ENCODE peak calls at places on chromosomes 4 and X, in nine cellular contexts. One of them, this sample, is unnamed.

GRCh38 chr4:17276821-17277220 is 235.1 kb downstream of the QDPR start:
- DNase-seq in activated naive CD4-positive, alpha-beta T cell: no peak
- DNase-seq in stimulated activated CD8-positive, alpha-beta memory T cell treated with anti-CD3 and anti-CD28 coated beads, Interleukin-4, amount 100 ng/mL, for 24 hours: no peak
- DNase-seq in endothelial cell: no peak
- DNase-seq in GM20000: no peak
- DNase-seq in GM13977: no peak
- DNase-seq in substantia nigra: no peak
- DNase-seq in smooth muscle cell of the brain vasculature: no peak
- DNase-seq in foreskin keratinocyte: no peak
- DNase-seq in this sample: peak; percentile 53

GRCh38 chr4:166144607-166145006 is 271.6 kb downstream of the TLL1 start:
- DNase-seq in activated naive CD4-positive, alpha-beta T cell: no peak
- DNase-seq in stimulated activated CD8-positive, alpha-beta memory T cell treated with anti-CD3 and anti-CD28 coated beads, Interleukin-4, amount 100 ng/mL, for 24 hours: no peak
- DNase-seq in endothelial cell: no peak
- DNase-seq in GM20000: no peak
- DNase-seq in GM13977: no peak
- DNase-seq in substantia nigra: no peak
- DNase-seq in smooth muscle cell of the brain vasculature: no peak
- DNase-seq in foreskin keratinocyte: no peak
- DNase-seq in this sample: no peak

GRCh38 chr4:35300996-35301774 is 943.1 kb downstream of the ARAP2 start:
- DNase-seq in activated naive CD4-positive, alpha-beta T cell: no peak
- DNase-seq in stimulated activated CD8-positive, alpha-beta memory T cell treated with anti-CD3 and anti-CD28 coated beads, Interleukin-4, amount 100 ng/mL, for 24 hours: no peak
- DNase-seq in endothelial cell: peak; percentile 4
- DNase-seq in GM20000: no peak
- DNase-seq in GM13977: no peak
- DNase-seq in substantia nigra: no peak
- DNase-seq in smooth muscle cell of the brain vasculature: no peak
- DNase-seq in foreskin keratinocyte: no peak
- DNase-seq in this sample: no peak

GRCh38 chr4:24032371-24032989 is 142.6 kb upstream of the PPARGC1A start:
- DNase-seq in activated naive CD4-positive, alpha-beta T cell: no peak
- DNase-seq in stimulated activated CD8-positive, alpha-beta memory T cell treated with anti-CD3 and anti-CD28 coated beads, Interleukin-4, amount 100 ng/mL, for 24 hours: no peak
- DNase-seq in endothelial cell: no peak
- DNase-seq in GM20000: peak; percentile 2
- DNase-seq in GM13977: peak; percentile 3
- DNase-seq in substantia nigra: no peak
- DNase-seq in smooth muscle cell of the brain vasculature: no peak
- DNase-seq in foreskin keratinocyte: no peak
- DNase-seq in this sample: no peak

GRCh38 chr4:97587912-97588311 is 555.4 kb downstream of the STPG2 start:
- DNase-seq in activated naive CD4-positive, alpha-beta T cell: no peak
- DNase-seq in stimulated activated CD8-positive, alpha-beta memory T cell treated with anti-CD3 and anti-CD28 coated beads, Interleukin-4, amount 100 ng/mL, for 24 hours: no peak
- DNase-seq in endothelial cell: no peak
- DNase-seq in GM20000: no peak
- DNase-seq in GM13977: no peak
- DNase-seq in substantia nigra: no peak
- DNase-seq in smooth muscle cell of the brain vasculature: no peak
- DNase-seq in foreskin keratinocyte: peak; percentile 47
- DNase-seq in this sample: peak; percentile 4

GRCh38 chr4:7850489-7850888 is 89.2 kb downstream of the AFAP1 start:
- DNase-seq in activated naive CD4-positive, alpha-beta T cell: no peak
- DNase-seq in stimulated activated CD8-positive, alpha-beta memory T cell treated with anti-CD3 and anti-CD28 coated beads, Interleukin-4, amount 100 ng/mL, for 24 hours: no peak
- DNase-seq in endothelial cell: no peak
- DNase-seq in GM20000: no peak
- DNase-seq in GM13977: no peak
- DNase-seq in substantia nigra: no peak
- DNase-seq in smooth muscle cell of the brain vasculature: no peak
- DNase-seq in foreskin keratinocyte: no peak
- DNase-seq in this sample: no peak

GRCh38 chr4:113878718-113879117 is 100.7 kb downstream of the ARSJ start:
- DNase-seq in activated naive CD4-positive, alpha-beta T cell: no peak
- DNase-seq in stimulated activated CD8-positive, alpha-beta memory T cell treated with anti-CD3 and anti-CD28 coated beads, Interleukin-4, amount 100 ng/mL, for 24 hours: no peak
- DNase-seq in endothelial cell: peak; percentile 69
- DNase-seq in GM20000: no peak
- DNase-seq in GM13977: no peak
- DNase-seq in substantia nigra: no peak
- DNase-seq in smooth muscle cell of the brain vasculature: peak; percentile 12
- DNase-seq in foreskin keratinocyte: peak; percentile 37
- DNase-seq in this sample: peak; percentile 75

GRCh38 chrX:72479324-72480274 is 93.0 kb downstream of the HDAC8 start:
- DNase-seq in activated naive CD4-positive, alpha-beta T cell: no peak
- DNase-seq in stimulated activated CD8-positive, alpha-beta memory T cell treated with anti-CD3 and anti-CD28 coated beads, Interleukin-4, amount 100 ng/mL, for 24 hours: no peak
- DNase-seq in endothelial cell: no peak
- DNase-seq in GM20000: no peak
- DNase-seq in GM13977: no peak
- DNase-seq in substantia nigra: no peak
- DNase-seq in smooth muscle cell of the brain vasculature: no peak
- DNase-seq in foreskin keratinocyte: no peak
- DNase-seq in this sample: no peak

GRCh38 chrX:25015486-25016360 is at the start of gene ARX:
- DNase-seq in activated naive CD4-positive, alpha-beta T cell: no peak
- DNase-seq in stimulated activated CD8-positive, alpha-beta memory T cell treated with anti-CD3 and anti-CD28 coated beads, Interleukin-4, amount 100 ng/mL, for 24 hours: no peak
- DNase-seq in endothelial cell: peak; percentile 67
- DNase-seq in GM20000: peak; percentile 82
- DNase-seq in GM13977: peak; percentile 78
- DNase-seq in substantia nigra: peak; percentile 6
- DNase-seq in smooth muscle cell of the brain vasculature: no peak
- DNase-seq in foreskin keratinocyte: no peak
- DNase-seq in this sample: peak; percentile 36

GRCh38 chr4:75786526-75786925 is 62.1 kb downstream of the USO1 start:
- DNase-seq in activated naive CD4-positive, alpha-beta T cell: no peak
- DNase-seq in stimulated activated CD8-positive, alpha-beta memory T cell treated with anti-CD3 and anti-CD28 coated beads, Interleukin-4, amount 100 ng/mL, for 24 hours: no peak
- DNase-seq in endothelial cell: no peak
- DNase-seq in GM20000: no peak
- DNase-seq in GM13977: no peak
- DNase-seq in substantia nigra: no peak
- DNase-seq in smooth muscle cell of the brain vasculature: no peak
- DNase-seq in foreskin keratinocyte: no peak
- DNase-seq in this sample: no peak

GRCh38 chr4:16532240-16532990 is 306.1 kb upstream of the TAPT1 start:
- DNase-seq in activated naive CD4-positive, alpha-beta T cell: no peak
- DNase-seq in stimulated activated CD8-positive, alpha-beta memory T cell treated with anti-CD3 and anti-CD28 coated beads, Interleukin-4, amount 100 ng/mL, for 24 hours: no peak
- DNase-seq in endothelial cell: no peak
- DNase-seq in GM20000: no peak
- DNase-seq in GM13977: no peak
- DNase-seq in substantia nigra: no peak
- DNase-seq in smooth muscle cell of the brain vasculature: no peak
- DNase-seq in foreskin keratinocyte: peak; percentile 13
- DNase-seq in this sample: peak; percentile 96

GRCh38 chrX:9835585-9836210 is 49.5 kb downstream of the SHROOM2 start:
- DNase-seq in activated naive CD4-positive, alpha-beta T cell: no peak
- DNase-seq in stimulated activated CD8-positive, alpha-beta memory T cell treated with anti-CD3 and anti-CD28 coated beads, Interleukin-4, amount 100 ng/mL, for 24 hours: no peak
- DNase-seq in endothelial cell: no peak
- DNase-seq in GM20000: no peak
- DNase-seq in GM13977: no peak
- DNase-seq in substantia nigra: no peak
- DNase-seq in smooth muscle cell of the brain vasculature: no peak
- DNase-seq in foreskin keratinocyte: no peak
- DNase-seq in this sample: no peak

GRCh38 chr4:185210102-185210981 is 944 bp downstream of the SNX25 start:
- DNase-seq in activated naive CD4-positive, alpha-beta T cell: no peak
- DNase-seq in stimulated activated CD8-positive, alpha-beta memory T cell treated with anti-CD3 and anti-CD28 coated beads, Interleukin-4, amount 100 ng/mL, for 24 hours: peak; percentile 23
- DNase-seq in endothelial cell: peak; percentile 62
- DNase-seq in GM20000: peak; percentile 38
- DNase-seq in GM13977: no peak
- DNase-seq in substantia nigra: peak; percentile 42
- DNase-seq in smooth muscle cell of the brain vasculature: no peak
- DNase-seq in foreskin keratinocyte: peak; percentile 18
- DNase-seq in this sample: peak; percentile 46

GRCh38 chr4:95510877-95511276 is 37.9 kb downstream of the UNC5C start:
- DNase-seq in activated naive CD4-positive, alpha-beta T cell: no peak
- DNase-seq in stimulated activated CD8-positive, alpha-beta memory T cell treated with anti-CD3 and anti-CD28 coated beads, Interleukin-4, amount 100 ng/mL, for 24 hours: no peak
- DNase-seq in endothelial cell: no peak
- DNase-seq in GM20000: no peak
- DNase-seq in GM13977: no peak
- DNase-seq in substantia nigra: no peak
- DNase-seq in smooth muscle cell of the brain vasculature: no peak
- DNase-seq in foreskin keratinocyte: no peak
- DNase-seq in this sample: no peak

GRCh38 chrX:46185923-46186810 is 359.1 kb downstream of the ZNF674 start:
- DNase-seq in activated naive CD4-positive, alpha-beta T cell: no peak
- DNase-seq in stimulated activated CD8-positive, alpha-beta memory T cell treated with anti-CD3 and anti-CD28 coated beads, Interleukin-4, amount 100 ng/mL, for 24 hours: no peak
- DNase-seq in endothelial cell: no peak
- DNase-seq in GM20000: no peak
- DNase-seq in GM13977: no peak
- DNase-seq in substantia nigra: no peak
- DNase-seq in smooth muscle cell of the brain vasculature: no peak
- DNase-seq in foreskin keratinocyte: peak; percentile 85
- DNase-seq in this sample: no peak

GRCh38 chrX:40152173-40152705 is 54.5 kb upstream of the BCOR start:
- DNase-seq in activated naive CD4-positive, alpha-beta T cell: no peak
- DNase-seq in stimulated activated CD8-positive, alpha-beta memory T cell treated with anti-CD3 and anti-CD28 coated beads, Interleukin-4, amount 100 ng/mL, for 24 hours: no peak
- DNase-seq in endothelial cell: peak; percentile 21
- DNase-seq in GM20000: peak; percentile 44
- DNase-seq in GM13977: peak; percentile 29
- DNase-seq in substantia nigra: no peak
- DNase-seq in smooth muscle cell of the brain vasculature: no peak
- DNase-seq in foreskin keratinocyte: no peak
- DNase-seq in this sample: no peak

GRCh38 chr4:3660086-3660927 is 105.9 kb upstream of the ADRA2C start:
- DNase-seq in activated naive CD4-positive, alpha-beta T cell: no peak
- DNase-seq in stimulated activated CD8-positive, alpha-beta memory T cell treated with anti-CD3 and anti-CD28 coated beads, Interleukin-4, amount 100 ng/mL, for 24 hours: no peak
- DNase-seq in endothelial cell: no peak
- DNase-seq in GM20000: no peak
- DNase-seq in GM13977: no peak
- DNase-seq in substantia nigra: peak; percentile 4
- DNase-seq in smooth muscle cell of the brain vasculature: no peak
- DNase-seq in foreskin keratinocyte: no peak
- DNase-seq in this sample: no peak

GRCh38 chr4:6885953-6886557 is 23.6 kb upstream of the TBC1D14 start:
- DNase-seq in activated naive CD4-positive, alpha-beta T cell: no peak
- DNase-seq in stimulated activated CD8-positive, alpha-beta memory T cell treated with anti-CD3 and anti-CD28 coated beads, Interleukin-4, amount 100 ng/mL, for 24 hours: no peak
- DNase-seq in endothelial cell: no peak
- DNase-seq in GM20000: no peak
- DNase-seq in GM13977: peak; percentile 52
- DNase-seq in substantia nigra: peak; percentile 35
- DNase-seq in smooth muscle cell of the brain vasculature: no peak
- DNase-seq in foreskin keratinocyte: no peak
- DNase-seq in this sample: peak; percentile 75

GRCh38 chrX:124045109-124045508 is 83.6 kb downstream of the STAG2 start:
- DNase-seq in activated naive CD4-positive, alpha-beta T cell: no peak
- DNase-seq in stimulated activated CD8-positive, alpha-beta memory T cell treated with anti-CD3 and anti-CD28 coated beads, Interleukin-4, amount 100 ng/mL, for 24 hours: no peak
- DNase-seq in endothelial cell: no peak
- DNase-seq in GM20000: no peak
- DNase-seq in GM13977: no peak
- DNase-seq in substantia nigra: no peak
- DNase-seq in smooth muscle cell of the brain vasculature: no peak
- DNase-seq in foreskin keratinocyte: no peak
- DNase-seq in this sample: no peak

GRCh38 chrX:112341598-112341997 is 259.0 kb upstream of the TRPC5 start:
- DNase-seq in activated naive CD4-positive, alpha-beta T cell: no peak
- DNase-seq in stimulated activated CD8-positive, alpha-beta memory T cell treated with anti-CD3 and anti-CD28 coated beads, Interleukin-4, amount 100 ng/mL, for 24 hours: no peak
- DNase-seq in endothelial cell: no peak
- DNase-seq in GM20000: no peak
- DNase-seq in GM13977: no peak
- DNase-seq in substantia nigra: no peak
- DNase-seq in smooth muscle cell of the brain vasculature: no peak
- DNase-seq in foreskin keratinocyte: no peak
- DNase-seq in this sample: peak; percentile 49

GRCh38 chrX:95145848-95146540 is 1472.0 kb downstream of the FAM133A start:
- DNase-seq in activated naive CD4-positive, alpha-beta T cell: no peak
- DNase-seq in stimulated activated CD8-positive, alpha-beta memory T cell treated with anti-CD3 and anti-CD28 coated beads, Interleukin-4, amount 100 ng/mL, for 24 hours: no peak
- DNase-seq in endothelial cell: no peak
- DNase-seq in GM20000: no peak
- DNase-seq in GM13977: no peak
- DNase-seq in substantia nigra: no peak
- DNase-seq in smooth muscle cell of the brain vasculature: no peak
- DNase-seq in foreskin keratinocyte: no peak
- DNase-seq in this sample: no peak

GRCh38 chrX:65679071-65679540 is 11.7 kb downstream of the MSN start:
- DNase-seq in activated naive CD4-positive, alpha-beta T cell: no peak
- DNase-seq in stimulated activated CD8-positive, alpha-beta memory T cell treated with anti-CD3 and anti-CD28 coated beads, Interleukin-4, amount 100 ng/mL, for 24 hours: no peak
- DNase-seq in endothelial cell: no peak
- DNase-seq in GM20000: no peak
- DNase-seq in GM13977: no peak
- DNase-seq in substantia nigra: no peak
- DNase-seq in smooth muscle cell of the brain vasculature: no peak
- DNase-seq in foreskin keratinocyte: no peak
- DNase-seq in this sample: peak; percentile 74

GRCh38 chr4:143230683-143231082 is 46.0 kb downstream of the USP38 start:
- DNase-seq in activated naive CD4-positive, alpha-beta T cell: no peak
- DNase-seq in stimulated activated CD8-positive, alpha-beta memory T cell treated with anti-CD3 and anti-CD28 coated beads, Interleukin-4, amount 100 ng/mL, for 24 hours: no peak
- DNase-seq in endothelial cell: no peak
- DNase-seq in GM20000: peak; percentile 10
- DNase-seq in GM13977: peak; percentile 14
- DNase-seq in substantia nigra: no peak
- DNase-seq in smooth muscle cell of the brain vasculature: no peak
- DNase-seq in foreskin keratinocyte: no peak
- DNase-seq in this sample: no peak

GRCh38 chr4:51930557-51930956 is 87.6 kb downstream of the DCUN1D4 start:
- DNase-seq in activated naive CD4-positive, alpha-beta T cell: no peak
- DNase-seq in stimulated activated CD8-positive, alpha-beta memory T cell treated with anti-CD3 and anti-CD28 coated beads, Interleukin-4, amount 100 ng/mL, for 24 hours: no peak
- DNase-seq in endothelial cell: no peak
- DNase-seq in GM20000: no peak
- DNase-seq in GM13977: no peak
- DNase-seq in substantia nigra: no peak
- DNase-seq in smooth muscle cell of the brain vasculature: no peak
- DNase-seq in foreskin keratinocyte: no peak
- DNase-seq in this sample: peak; percentile 10

GRCh38 chrX:150038356-150038755 is 100.1 kb upstream of the EOLA2 start:
- DNase-seq in activated naive CD4-positive, alpha-beta T cell: no peak
- DNase-seq in stimulated activated CD8-positive, alpha-beta memory T cell treated with anti-CD3 and anti-CD28 coated beads, Interleukin-4, amount 100 ng/mL, for 24 hours: no peak
- DNase-seq in endothelial cell: no peak
- DNase-seq in GM20000: no peak
- DNase-seq in GM13977: no peak
- DNase-seq in substantia nigra: no peak
- DNase-seq in smooth muscle cell of the brain vasculature: no peak
- DNase-seq in foreskin keratinocyte: no peak
- DNase-seq in this sample: no peak

GRCh38 chr4:60400599-60400998 is 799.5 kb upstream of the ADGRL3 start:
- DNase-seq in activated naive CD4-positive, alpha-beta T cell: no peak
- DNase-seq in stimulated activated CD8-positive, alpha-beta memory T cell treated with anti-CD3 and anti-CD28 coated beads, Interleukin-4, amount 100 ng/mL, for 24 hours: no peak
- DNase-seq in endothelial cell: no peak
- DNase-seq in GM20000: no peak
- DNase-seq in GM13977: no peak
- DNase-seq in substantia nigra: no peak
- DNase-seq in smooth muscle cell of the brain vasculature: no peak
- DNase-seq in foreskin keratinocyte: no peak
- DNase-seq in this sample: no peak

GRCh38 chr4:169079942-169080827 is 70.1 kb upstream of the CBR4 start:
- DNase-seq in activated naive CD4-positive, alpha-beta T cell: no peak
- DNase-seq in stimulated activated CD8-positive, alpha-beta memory T cell treated with anti-CD3 and anti-CD28 coated beads, Interleukin-4, amount 100 ng/mL, for 24 hours: peak; percentile 7
- DNase-seq in endothelial cell: no peak
- DNase-seq in GM20000: peak; percentile 55
- DNase-seq in GM13977: peak; percentile 55
- DNase-seq in substantia nigra: no peak
- DNase-seq in smooth muscle cell of the brain vasculature: peak; percentile 66
- DNase-seq in foreskin keratinocyte: no peak
- DNase-seq in this sample: peak; percentile 82

This sample was measured in astrocyte.